ENCODE peak calls at places on chromosomes 3 and 15, in ten cellular contexts. One of them, this sample, is unnamed.

GRCh38 chr3:101377796-101378195 is 57.4 kb upstream of the IMPG2 start:
- DNase-seq in endodermal cell: no peak
- DNase-seq in A549: no peak
- DNase-seq in HepG2: no peak
- DNase-seq in esophagus squamous epithelium: no peak
- DNase-seq in GM23338: no peak
- DNase-seq in brain microvascular endothelial cell: no peak
- DNase-seq in lower leg skin: no peak
- DNase-seq in stomach: no peak
- DNase-seq in psoas muscle: no peak
- DNase-seq in this sample: peak

GRCh38 chr3:13574798-13575451 is 26.0 kb downstream of the FBLN2 start:
- DNase-seq in endodermal cell: peak
- DNase-seq in A549: no peak
- DNase-seq in HepG2: no peak
- DNase-seq in esophagus squamous epithelium: no peak
- DNase-seq in GM23338: no peak
- DNase-seq in brain microvascular endothelial cell: peak
- DNase-seq in lower leg skin: no peak
- DNase-seq in stomach: no peak
- DNase-seq in psoas muscle: no peak
- DNase-seq in this sample: peak

GRCh38 chr3:170651260-170651845 is 65.5 kb upstream of the SLC7A14 start:
- DNase-seq in endodermal cell: no peak
- DNase-seq in A549: no peak
- DNase-seq in HepG2: no peak
- DNase-seq in esophagus squamous epithelium: no peak
- DNase-seq in GM23338: no peak
- DNase-seq in brain microvascular endothelial cell: no peak
- DNase-seq in lower leg skin: no peak
- DNase-seq in stomach: no peak
- DNase-seq in psoas muscle: no peak
- DNase-seq in this sample: no peak

GRCh38 chr3:166889241-166889640 is 490.9 kb downstream of the ZBBX start:
- DNase-seq in endodermal cell: no peak
- DNase-seq in A549: no peak
- DNase-seq in HepG2: no peak
- DNase-seq in esophagus squamous epithelium: no peak
- DNase-seq in GM23338: no peak
- DNase-seq in brain microvascular endothelial cell: no peak
- DNase-seq in lower leg skin: no peak
- DNase-seq in stomach: no peak
- DNase-seq in psoas muscle: no peak
- DNase-seq in this sample: no peak

GRCh38 chr15:69313437-69314000 is 14.8 kb downstream of the PAQR5 start:
- DNase-seq in endodermal cell: no peak
- DNase-seq in A549: no peak
- DNase-seq in HepG2: no peak
- DNase-seq in esophagus squamous epithelium: no peak
- DNase-seq in GM23338: no peak
- DNase-seq in brain microvascular endothelial cell: no peak
- DNase-seq in lower leg skin: no peak
- DNase-seq in stomach: no peak
- DNase-seq in psoas muscle: no peak
- DNase-seq in this sample: no peak

GRCh38 chr3:67719333-67719732 is 64.9 kb upstream of the SUCLG2 start:
- DNase-seq in endodermal cell: no peak
- DNase-seq in A549: no peak
- DNase-seq in HepG2: no peak
- DNase-seq in esophagus squamous epithelium: no peak
- DNase-seq in GM23338: no peak
- DNase-seq in brain microvascular endothelial cell: peak
- DNase-seq in lower leg skin: no peak
- DNase-seq in stomach: no peak
- DNase-seq in psoas muscle: no peak
- DNase-seq in this sample: peak

GRCh38 chr15:88703533-88703932 is 64.7 kb downstream of the ISG20 start:
- DNase-seq in endodermal cell: no peak
- DNase-seq in A549: no peak
- DNase-seq in HepG2: no peak
- DNase-seq in esophagus squamous epithelium: no peak
- DNase-seq in GM23338: no peak
- DNase-seq in brain microvascular endothelial cell: no peak
- DNase-seq in lower leg skin: no peak
- DNase-seq in stomach: no peak
- DNase-seq in psoas muscle: no peak
- DNase-seq in this sample: no peak

GRCh38 chr3:171005648-171006047 is 20.9 kb downstream of the SLC2A2 start:
- DNase-seq in endodermal cell: no peak
- DNase-seq in A549: no peak
- DNase-seq in HepG2: no peak
- DNase-seq in esophagus squamous epithelium: no peak
- DNase-seq in GM23338: no peak
- DNase-seq in brain microvascular endothelial cell: no peak
- DNase-seq in lower leg skin: no peak
- DNase-seq in stomach: no peak
- DNase-seq in psoas muscle: no peak
- DNase-seq in this sample: no peak

GRCh38 chr3:173639098-173639497 is 241.6 kb downstream of the NLGN1 start:
- DNase-seq in endodermal cell: no peak
- DNase-seq in A549: no peak
- DNase-seq in HepG2: no peak
- DNase-seq in esophagus squamous epithelium: no peak
- DNase-seq in GM23338: no peak
- DNase-seq in brain microvascular endothelial cell: no peak
- DNase-seq in lower leg skin: no peak
- DNase-seq in stomach: no peak
- DNase-seq in psoas muscle: no peak
- DNase-seq in this sample: no peak

GRCh38 chr3:194323785-194324735 is 27.1 kb downstream of the CPN2 start:
- DNase-seq in endodermal cell: no peak
- DNase-seq in A549: peak
- DNase-seq in HepG2: peak
- DNase-seq in esophagus squamous epithelium: no peak
- DNase-seq in GM23338: peak
- DNase-seq in brain microvascular endothelial cell: no peak
- DNase-seq in lower leg skin: no peak
- DNase-seq in stomach: no peak
- DNase-seq in psoas muscle: peak
- DNase-seq in this sample: peak

GRCh38 chr3:156776871-156777270 is 49.3 kb upstream of the LEKR1 start:
- DNase-seq in endodermal cell: no peak
- DNase-seq in A549: no peak
- DNase-seq in HepG2: no peak
- DNase-seq in esophagus squamous epithelium: no peak
- DNase-seq in GM23338: no peak
- DNase-seq in brain microvascular endothelial cell: no peak
- DNase-seq in lower leg skin: no peak
- DNase-seq in stomach: no peak
- DNase-seq in psoas muscle: no peak
- DNase-seq in this sample: no peak

GRCh38 chr3:129536806-129537205 is 6.2 kb upstream of the H1-8 start:
- DNase-seq in endodermal cell: no peak
- DNase-seq in A549: no peak
- DNase-seq in HepG2: no peak
- DNase-seq in esophagus squamous epithelium: no peak
- DNase-seq in GM23338: no peak
- DNase-seq in brain microvascular endothelial cell: no peak
- DNase-seq in lower leg skin: no peak
- DNase-seq in stomach: no peak
- DNase-seq in psoas muscle: no peak
- DNase-seq in this sample: no peak

GRCh38 chr3:159458010-159458409 is 530.6 kb upstream of the IL12A start:
- DNase-seq in endodermal cell: peak
- DNase-seq in A549: peak
- DNase-seq in HepG2: no peak
- DNase-seq in esophagus squamous epithelium: no peak
- DNase-seq in GM23338: peak
- DNase-seq in brain microvascular endothelial cell: peak
- DNase-seq in lower leg skin: no peak
- DNase-seq in stomach: no peak
- DNase-seq in psoas muscle: no peak
- DNase-seq in this sample: peak

GRCh38 chr3:5465183-5465582 is 277.7 kb downstream of the EDEM1 start:
- DNase-seq in endodermal cell: no peak
- DNase-seq in A549: no peak
- DNase-seq in HepG2: no peak
- DNase-seq in esophagus squamous epithelium: no peak
- DNase-seq in GM23338: no peak
- DNase-seq in brain microvascular endothelial cell: no peak
- DNase-seq in lower leg skin: no peak
- DNase-seq in stomach: no peak
- DNase-seq in psoas muscle: no peak
- DNase-seq in this sample: no peak

GRCh38 chr15:100705065-100705464 is 102.7 kb downstream of the ASB7 start:
- DNase-seq in endodermal cell: peak
- DNase-seq in A549: no peak
- DNase-seq in HepG2: no peak
- DNase-seq in esophagus squamous epithelium: no peak
- DNase-seq in GM23338: no peak
- DNase-seq in brain microvascular endothelial cell: no peak
- DNase-seq in lower leg skin: peak
- DNase-seq in stomach: no peak
- DNase-seq in psoas muscle: no peak
- DNase-seq in this sample: no peak

DNA sequence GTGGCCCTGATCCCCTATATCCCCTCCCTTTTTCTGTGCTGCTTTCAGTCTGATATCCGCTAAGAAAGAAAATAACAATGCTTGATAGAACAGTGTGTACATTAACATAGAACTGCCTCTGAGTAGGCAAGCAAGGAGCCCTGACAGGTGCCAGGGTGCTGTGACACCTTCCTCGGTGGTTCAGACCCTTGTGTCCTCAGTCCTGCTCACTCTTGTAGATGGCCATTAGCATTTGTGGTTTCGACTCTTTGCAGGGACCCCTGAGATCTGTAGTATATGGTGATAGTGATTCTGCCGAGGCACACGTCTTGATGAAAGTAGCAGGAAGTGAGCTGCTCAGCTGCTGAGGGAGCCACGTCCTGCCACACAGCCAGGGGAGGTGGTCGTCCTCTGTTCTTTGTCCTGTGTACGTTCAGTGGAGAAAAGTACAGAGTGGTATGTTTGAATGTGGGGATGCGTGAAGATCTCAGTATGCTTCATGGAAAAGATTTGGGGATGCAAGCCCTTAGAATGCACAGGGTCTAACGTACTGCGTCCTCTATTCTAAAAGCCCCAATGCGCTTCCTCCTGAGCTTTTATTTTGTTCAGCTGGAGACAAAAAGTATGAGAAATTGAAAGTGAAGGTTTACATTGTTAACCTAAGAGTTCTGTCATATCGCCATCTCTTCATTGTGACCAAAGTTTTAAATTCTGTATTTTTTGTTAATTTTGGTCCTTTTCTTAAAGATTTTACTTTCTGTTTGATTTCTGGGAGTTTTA is 35.4 kb downstream of the PXYLP1 start:
- DNase-seq in endodermal cell: no peak
- DNase-seq in A549: no peak
- DNase-seq in HepG2: no peak
- DNase-seq in esophagus squamous epithelium: no peak
- DNase-seq in GM23338: no peak
- DNase-seq in brain microvascular endothelial cell: no peak
- DNase-seq in lower leg skin: peak
- DNase-seq in stomach: no peak
- DNase-seq in psoas muscle: no peak
- DNase-seq in this sample: no peak
- H3K4me3 ChIP-seq in endodermal cell: no peak
- H3K4me3 ChIP-seq in A549: no peak
- H3K4me3 ChIP-seq in HepG2: no peak
- H3K4me3 ChIP-seq in esophagus squamous epithelium: no peak
- H3K4me3 ChIP-seq in GM23338: no peak
- H3K4me3 ChIP-seq in brain microvascular endothelial cell: no peak
- H3K4me3 ChIP-seq in lower leg skin: no peak
- H3K4me3 ChIP-seq in stomach: peak
- H3K4me3 ChIP-seq in psoas muscle: peak
- H3K4me3 ChIP-seq in this sample: no peak

GRCh38 chr3:61360297-61360696 is 109.0 kb upstream of the FHIT start:
- DNase-seq in endodermal cell: no peak
- DNase-seq in A549: no peak
- DNase-seq in HepG2: no peak
- DNase-seq in esophagus squamous epithelium: no peak
- DNase-seq in GM23338: peak
- DNase-seq in brain microvascular endothelial cell: no peak
- DNase-seq in lower leg skin: no peak
- DNase-seq in stomach: no peak
- DNase-seq in psoas muscle: no peak
- DNase-seq in this sample: no peak
- TF ChIP-seq CTCF in endodermal cell: peak
- TF ChIP-seq CTCF in A549: no peak
- TF ChIP-seq CTCF in HepG2: no peak
- TF ChIP-seq CTCF in esophagus squamous epithelium: no peak
- TF ChIP-seq CTCF in GM23338: peak
- TF ChIP-seq CTCF in brain microvascular endothelial cell: no peak
- TF ChIP-seq CTCF in lower leg skin: no peak
- TF ChIP-seq CTCF in stomach: no peak
- TF ChIP-seq CTCF in psoas muscle: no peak
- TF ChIP-seq CTCF in this sample: no peak

GRCh38 chr15:65832549-65833364 is 36.5 kb upstream of the RAB11A start:
- DNase-seq in endodermal cell: peak
- DNase-seq in A549: peak
- DNase-seq in HepG2: peak
- DNase-seq in esophagus squamous epithelium: no peak
- DNase-seq in GM23338: peak
- DNase-seq in brain microvascular endothelial cell: peak
- DNase-seq in lower leg skin: peak
- DNase-seq in stomach: peak
- DNase-seq in psoas muscle: peak
- DNase-seq in this sample: peak
- H3K4me3 ChIP-seq in endodermal cell: peak
- H3K4me3 ChIP-seq in A549: peak
- H3K4me3 ChIP-seq in HepG2: peak
- H3K4me3 ChIP-seq in esophagus squamous epithelium: peak
- H3K4me3 ChIP-seq in GM23338: peak
- H3K4me3 ChIP-seq in brain microvascular endothelial cell: peak
- H3K4me3 ChIP-seq in lower leg skin: no peak
- H3K4me3 ChIP-seq in stomach: peak
- H3K4me3 ChIP-seq in psoas muscle: peak
- H3K4me3 ChIP-seq in this sample: no peak

GRCh38 chr3:104596054-104596453 is 770.7 kb upstream of the ALCAM start:
- DNase-seq in endodermal cell: no peak
- DNase-seq in A549: no peak
- DNase-seq in HepG2: no peak
- DNase-seq in esophagus squamous epithelium: no peak
- DNase-seq in GM23338: no peak
- DNase-seq in brain microvascular endothelial cell: no peak
- DNase-seq in lower leg skin: no peak
- DNase-seq in stomach: no peak
- DNase-seq in psoas muscle: no peak
- DNase-seq in this sample: no peak

GRCh38 chr3:104594491-104594890 is 772.2 kb upstream of the ALCAM start:
- DNase-seq in endodermal cell: no peak
- DNase-seq in A549: no peak
- DNase-seq in HepG2: no peak
- DNase-seq in esophagus squamous epithelium: no peak
- DNase-seq in GM23338: no peak
- DNase-seq in brain microvascular endothelial cell: no peak
- DNase-seq in lower leg skin: no peak
- DNase-seq in stomach: no peak
- DNase-seq in psoas muscle: no peak
- DNase-seq in this sample: no peak

GRCh38 chr3:104598848-104599501 is 767.7 kb upstream of the ALCAM start:
- DNase-seq in endodermal cell: no peak
- DNase-seq in A549: peak
- DNase-seq in HepG2: no peak
- DNase-seq in esophagus squamous epithelium: no peak
- DNase-seq in GM23338: no peak
- DNase-seq in brain microvascular endothelial cell: no peak
- DNase-seq in lower leg skin: no peak
- DNase-seq in stomach: peak
- DNase-seq in psoas muscle: no peak
- DNase-seq in this sample: no peak

GRCh38 chr3:104596551-104596950 is 770.2 kb upstream of the ALCAM start:
- DNase-seq in endodermal cell: peak
- DNase-seq in A549: peak
- DNase-seq in HepG2: peak
- DNase-seq in esophagus squamous epithelium: no peak
- DNase-seq in GM23338: peak
- DNase-seq in brain microvascular endothelial cell: peak
- DNase-seq in lower leg skin: no peak
- DNase-seq in stomach: no peak
- DNase-seq in psoas muscle: no peak
- DNase-seq in this sample: peak
- TF ChIP-seq CTCF in endodermal cell: peak
- TF ChIP-seq CTCF in A549: peak
- TF ChIP-seq CTCF in HepG2: peak
- TF ChIP-seq CTCF in esophagus squamous epithelium: peak
- TF ChIP-seq CTCF in GM23338: peak
- TF ChIP-seq CTCF in brain microvascular endothelial cell: peak
- TF ChIP-seq CTCF in lower leg skin: no peak
- TF ChIP-seq CTCF in stomach: peak
- TF ChIP-seq CTCF in psoas muscle: no peak
- TF ChIP-seq CTCF in this sample: peak

This sample was measured in fibroblast of villous mesenchyme.